ENCODE peak calls at places on chromosomes 4 and X, in five cellular contexts. U is amniotic stem cell, V is heart right ventricle, O is NB4, L is endothelial cell of umbilical vein. C is an unnamed sample.
A peak's percentile ranks its signal among the peaks of the same experiment; 100 is the strongest.

GRCh38 chr4:168795346-168795745 is 214.7 kb downstream of the CBR4 start:
- DNase-seq in U (no peak), V (no peak), O (no peak), L (no peak), C (no peak)

GRCh38 chrX:71533850-71534515 is 1.1 kb downstream of the OGT start:
- DNase-seq in U (no peak), V (peak; percentile 46), O (peak; percentile 75), L (peak; percentile 52), C (peak; percentile 32)

GRCh38 chr4:28490669-28491068 is 1630.0 kb downstream of the STIM2 start:
- DNase-seq in U (no peak), V (no peak), O (no peak), L (no peak), C (peak; percentile 52)

GRCh38 chr4:168586926-168587325 is 90.1 kb downstream of the PALLD start:
- DNase-seq in U (no peak), V (no peak), O (no peak), L (no peak), C (no peak)

GRCh38 chr4:107034982-107035710 is 967 bp downstream of the DKK2 start:
- DNase-seq in U (no peak), V (no peak), O (no peak), L (peak; percentile 28), C (peak; percentile 3)

GRCh38 chr4:185123479-185123878 is 19.6 kb upstream of the SLC25A4 start:
- DNase-seq in U (no peak), V (no peak), O (no peak), L (no peak), C (no peak)

GRCh38 chrX:17944833-17945497 is 83.9 kb upstream of the RAI2 start:
- DNase-seq in U (no peak), V (no peak), O (peak; percentile 17), L (peak; percentile 1), C (no peak)

GRCh38 chr4:98630804-98631454 is 27.5 kb downstream of the TSPAN5 start:
- DNase-seq in U (no peak), V (no peak), O (no peak), L (no peak), C (peak; percentile 13)

GRCh38 chrX:13471269-13471668 is 98.1 kb upstream of the EGFL6 start:
- DNase-seq in U (no peak), V (no peak), O (no peak), L (no peak), C (no peak)

GRCh38 chr4:76606662-76607265 is 171.7 kb downstream of the SHROOM3 start:
- DNase-seq in U (no peak), V (no peak), O (no peak), L (no peak), C (no peak)

GRCh38 chrX:12673487-12673886 is 117.7 kb upstream of the PRPS2 start:
- DNase-seq in U (no peak), V (no peak), O (no peak), L (no peak), C (no peak)

GRCh38 chr4:86416081-86416480 is 56.2 kb upstream of the MAPK10 start:
- DNase-seq in U (no peak), V (no peak), O (no peak), L (no peak), C (peak; percentile 15)

GRCh38 chr4:176451441-176451840 is 131.7 kb downstream of the SPCS3 start:
- DNase-seq in U (no peak), V (no peak), O (no peak), L (no peak), C (no peak)

GRCh38 chr4:184573701-184574100 is 75.5 kb downstream of the CASP3 start:
- DNase-seq in U (no peak), V (no peak), O (no peak), L (peak; percentile 89), C (no peak)

C was measured in IMR-90.